ENCODE peak calls at places on chromosomes 16 and 17, in ten cellular contexts. O is astrocyte of the spinal cord, N is cardiac fibroblast, P is adrenal gland, V is fibroblast of pulmonary artery, C is lung, T is cardiac muscle cell, D is endothelial cell, B is epithelial cell of proximal tubule, X is omental fat pad. I is an unnamed sample.

GRCh38 chr16:3934491-3935185 is 54.1 kb upstream of the CREBBP start:
- DNase-seq in O (no peak), N (no peak), P (no peak), V (no peak), C (no peak), T (no peak), D (no peak), B (no peak), X (no peak), I (no peak)

GRCh38 chr16:8908779-8909468 is 26.8 kb downstream of the LITAFD start:
- DNase-seq in O (no peak), N (no peak), P (no peak), V (no peak), C (no peak), T (no peak), D (no peak), B (no peak), X (no peak), I (no peak)

GRCh38 chr16:74029122-74029805 is 267.4 kb upstream of the PSMD7 start:
- DNase-seq in O (no peak), N (no peak), P (no peak), V (no peak), C (no peak), T (no peak), D (no peak), B (no peak), X (no peak), I (no peak)

GRCh38 chr16:2042666-2043295 is 4.9 kb downstream of the NTHL1 start:
- DNase-seq in O (no peak), N (no peak), P (no peak), V (no peak), C (no peak), T (no peak), D (no peak), B (no peak), X (no peak), I (no peak)

GRCh38 chr17:81179861-81180260 is 13.8 kb upstream of the AATK start:
- DNase-seq in O (no peak), N (no peak), P (no peak), V (no peak), C (no peak), T (no peak), D (no peak), B (no peak), X (no peak), I (no peak)

GRCh38 chr16:10835281-10835931 is 16.8 kb upstream of the TVP23A start:
- DNase-seq in O (no peak), N (no peak), P (no peak), V (no peak), C (no peak), T (no peak), D (no peak), B (no peak), X (no peak), I (peak; percentile 53)

GRCh38 chr16:27892879-27893278 is 170.6 kb downstream of the GSG1L start:
- DNase-seq in O (no peak), N (no peak), P (no peak), V (no peak), C (no peak), T (peak; percentile 3), D (no peak), B (no peak), X (no peak), I (no peak)

GRCh38 chr17:40264458-40265185 is 23.1 kb upstream of the CDC6 start:
- DNase-seq in O (no peak), N (no peak), P (no peak), V (no peak), C (no peak), T (no peak), D (no peak), B (no peak), X (no peak), I (no peak)

GRCh38 chr17:82383411-82383810 is 11.8 kb downstream of the UTS2R start:
- DNase-seq in O (no peak), N (no peak), P (no peak), V (no peak), C (no peak), T (no peak), D (no peak), B (no peak), X (no peak), I (no peak)

GRCh38 chr16:85195271-85195647 is 83.0 kb upstream of the CIBAR2 start:
- DNase-seq in O (no peak), N (no peak), P (no peak), V (no peak), C (no peak), T (no peak), D (no peak), B (no peak), X (no peak), I (no peak)

GRCh38 chr16:85193876-85194275 is 81.6 kb upstream of the CIBAR2 start:
- DNase-seq in O (no peak), N (no peak), P (peak; percentile 70), V (no peak), C (no peak), T (no peak), D (no peak), B (no peak), X (no peak), I (no peak)

GRCh38 chr16:85195884-85196816 is 83.9 kb upstream of the CIBAR2 start:
- DNase-seq in O (no peak), N (no peak), P (peak; percentile 94), V (no peak), C (no peak), T (no peak), D (no peak), B (no peak), X (no peak), I (no peak)

GRCh38 chr16:85192736-85193493 is 80.6 kb upstream of the CIBAR2 start:
- DNase-seq in O (no peak), N (no peak), P (no peak), V (no peak), C (no peak), T (no peak), D (no peak), B (no peak), X (no peak), I (no peak)

GRCh38 chr16:85194528-85195270 is 82.4 kb upstream of the CIBAR2 start:
- DNase-seq in O (no peak), N (no peak), P (no peak), V (no peak), C (no peak), T (no peak), D (no peak), B (no peak), X (no peak), I (no peak)
- TF ChIP-seq CTCF in O (no peak), N (no peak), P (no peak), V (no peak), C (no peak), T (no peak), D (no peak), B (no peak), X (no peak), I (no peak)

GRCh38 chr17:41678907-41679739 is 9.6 kb upstream of the EIF1 start:
- DNase-seq in O (peak; percentile 56), N (peak; percentile 68), P (no peak), V (peak; percentile 60), C (peak; percentile 65), T (peak; percentile 66), D (no peak), B (peak; percentile 83), X (no peak), I (no peak)
- TF ChIP-seq CTCF in O (peak; percentile 15), N (no peak), P (no peak), V (peak; percentile 7), C (peak; percentile 30), T (no peak), D (no peak), B (peak; percentile 49), X (no peak), I (peak; percentile 61)

DNA sequence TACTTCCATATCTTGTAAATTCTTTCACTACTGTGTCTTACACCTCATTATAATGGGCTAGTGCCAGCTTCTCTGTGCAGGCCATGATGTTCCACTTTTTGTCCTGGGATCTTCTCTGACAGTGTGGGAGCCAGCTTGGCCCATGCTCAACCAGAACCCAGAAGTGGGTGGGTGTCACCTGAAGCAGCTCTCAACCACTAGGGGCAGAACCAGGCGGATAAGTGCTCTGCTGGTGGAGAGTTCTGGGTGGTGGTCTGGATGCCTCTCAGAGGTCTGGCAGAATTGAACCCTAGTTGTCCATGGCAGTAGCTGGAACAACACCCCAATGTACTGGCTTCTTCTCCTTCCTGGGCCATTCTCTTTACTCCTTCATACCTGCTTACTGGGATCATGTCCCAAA is 254.1 kb upstream of the N4BP1 start:
- DNase-seq in O (no peak), N (no peak), P (no peak), V (no peak), C (no peak), T (no peak), D (no peak), B (no peak), X (no peak), I (no peak)
- TF ChIP-seq CTCF in O (no peak), N (no peak), P (no peak), V (no peak), C (no peak), T (no peak), D (peak; percentile 22), B (no peak), X (no peak), I (no peak)

DNA sequence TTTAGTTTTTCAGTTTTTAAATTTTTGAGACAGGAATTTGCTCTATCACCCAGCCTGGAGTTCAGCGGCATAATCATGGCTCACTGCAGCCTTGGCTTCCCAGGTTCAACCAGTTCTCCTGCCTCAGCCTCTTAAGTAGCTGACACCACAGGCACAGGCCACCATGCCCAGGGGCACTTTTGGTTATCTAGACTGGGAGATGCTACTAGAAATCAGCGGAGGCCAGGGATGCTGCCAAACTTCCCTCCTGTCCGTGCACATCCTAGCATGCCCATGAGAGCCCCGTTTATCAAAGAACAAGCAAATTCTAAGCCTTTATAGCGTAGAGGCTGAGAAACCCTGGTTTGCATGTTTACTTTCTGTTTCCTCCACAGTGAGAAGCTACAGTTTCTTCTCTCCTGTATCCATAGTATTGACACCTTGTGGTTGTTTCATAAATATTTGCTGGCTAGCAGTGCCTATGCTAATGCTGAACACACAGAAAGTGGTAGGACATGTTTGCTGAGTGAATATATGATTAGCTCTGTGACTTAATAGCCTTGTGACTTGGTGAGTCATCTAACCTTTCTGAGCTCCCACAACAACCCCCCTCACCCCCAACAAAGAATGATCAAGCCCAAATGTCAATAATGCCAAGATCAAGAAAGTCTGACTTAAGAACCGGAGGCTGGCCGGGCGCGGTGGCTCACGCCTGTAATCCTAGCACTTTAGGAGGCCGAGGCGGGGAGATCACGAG is 39.2 kb upstream of the MAF start:
- DNase-seq in O (no peak), N (no peak), P (no peak), V (no peak), C (no peak), T (no peak), D (no peak), B (no peak), X (no peak), I (no peak)
- TF ChIP-seq CTCF in O (no peak), N (no peak), P (no peak), V (no peak), C (no peak), T (no peak), D (no peak), B (no peak), X (no peak), I (no peak)

GRCh38 chr17:54666559-54666958 is 234.1 kb upstream of the TOM1L1 start:
- DNase-seq in O (no peak), N (no peak), P (no peak), V (no peak), C (no peak), T (no peak), D (no peak), B (no peak), X (no peak), I (no peak)

GRCh38 chr17:54662978-54663876 is 237.4 kb upstream of the TOM1L1 start:
- DNase-seq in O (no peak), N (no peak), P (no peak), V (no peak), C (no peak), T (no peak), D (no peak), B (no peak), X (no peak), I (no peak)
- TF ChIP-seq CTCF in O (no peak), N (no peak), P (no peak), V (no peak), C (no peak), T (no peak), D (no peak), B (no peak), X (no peak), I (no peak)

I was measured in GM10248.